ENCODE peak calls at places on chromosomes 11 and 22, in seven cellular contexts. D is K562, X is H1, S is HepG2, A is SK-N-SH, L is GM12892, J is GM12878. G is an unnamed sample.

GRCh38 chr22:31707519-31707918 is 42.4 kb downstream of the PRR14L start:
- DNase-seq in D (no peak), S (no peak), L (no peak), J (no peak), X (no peak), A (no peak), G (no peak)

GRCh38 chr11:115990004-115990447 is 485.8 kb upstream of the CADM1 start:
- DNase-seq in X (no peak), L (peak), S (no peak), D (peak), J (no peak), A (peak), G (no peak)

GRCh38 chr11:82995276-82995675 is 76.4 kb downstream of the RAB30 start:
- DNase-seq in J (no peak), X (no peak), D (no peak), L (no peak), S (no peak), A (no peak), G (no peak)

GRCh38 chr11:62614275-62614674 is 1.2 kb downstream of the ROM1 start:
- DNase-seq in L (no peak), A (no peak), J (no peak), X (no peak), S (peak), D (peak), G (no peak)

GRCh38 chr11:108524422-108524821 is 26.2 kb upstream of the POGLUT3 start:
- DNase-seq in L (no peak), J (no peak), D (no peak), S (no peak), A (no peak), X (no peak), G (no peak)

GRCh38 chr11:117172678-117173421 is 5.7 kb upstream of the SIDT2 start:
- DNase-seq in S (no peak), L (no peak), J (no peak), D (no peak), A (peak), X (no peak), G (no peak)

GRCh38 chr11:33256031-33256807 is 962 bp upstream of the HIPK3 start:
- DNase-seq in D (no peak), X (no peak), J (no peak), S (no peak), L (no peak), A (peak), G (no peak)

GRCh38 chr22:35648066-35649025 is at the start of gene APOL6:
- DNase-seq in X (no peak), A (no peak), J (peak), S (peak), D (no peak), L (no peak), G (peak)

GRCh38 chr11:110989734-110990133 is 255.8 kb upstream of the POU2AF2 start:
- DNase-seq in J (no peak), X (no peak), L (no peak), A (no peak), S (no peak), D (no peak), G (no peak)

GRCh38 chr22:28795932-28796856 is 4.2 kb downstream of the XBP1 start:
- DNase-seq in L (no peak), J (no peak), X (no peak), A (no peak), S (no peak), D (no peak), G (no peak)

GRCh38 chr11:68946416-68947090 is 34.2 kb downstream of the MRGPRD start:
- DNase-seq in D (no peak), L (no peak), J (no peak), X (no peak), A (peak), S (no peak), G (no peak)
- TF ChIP-seq TAF1 in D (no peak), L (no peak), J (no peak), X (no peak), A (no peak), S (no peak), G (no peak)

GRCh38 chr11:65425971-65426838 is 3.6 kb downstream of the NEAT1 start:
- DNase-seq in X (no peak), L (no peak), A (no peak), D (no peak), J (no peak), S (no peak), G (no peak)
- TF ChIP-seq TAF1 in X (no peak), L (no peak), A (no peak), D (peak), J (no peak), S (no peak), G (peak)

GRCh38 chr22:25672685-25673084 is 69.3 kb upstream of the MYO18B start:
- DNase-seq in A (no peak), S (no peak), X (no peak), J (no peak), D (no peak), L (no peak), G (no peak)

GRCh38 chr22:25666308-25666707 is 75.7 kb upstream of the MYO18B start:
- DNase-seq in J (no peak), X (no peak), L (no peak), A (no peak), S (peak), D (no peak), G (no peak)

GRCh38 chr22:25663654-25664053 is 78.3 kb upstream of the MYO18B start:
- DNase-seq in L (no peak), S (peak), D (no peak), A (no peak), X (no peak), J (no peak), G (no peak)

GRCh38 chr22:25673721-25674120 is 68.3 kb upstream of the MYO18B start:
- DNase-seq in X (no peak), A (no peak), L (no peak), D (no peak), J (no peak), S (no peak), G (no peak)

DNA sequence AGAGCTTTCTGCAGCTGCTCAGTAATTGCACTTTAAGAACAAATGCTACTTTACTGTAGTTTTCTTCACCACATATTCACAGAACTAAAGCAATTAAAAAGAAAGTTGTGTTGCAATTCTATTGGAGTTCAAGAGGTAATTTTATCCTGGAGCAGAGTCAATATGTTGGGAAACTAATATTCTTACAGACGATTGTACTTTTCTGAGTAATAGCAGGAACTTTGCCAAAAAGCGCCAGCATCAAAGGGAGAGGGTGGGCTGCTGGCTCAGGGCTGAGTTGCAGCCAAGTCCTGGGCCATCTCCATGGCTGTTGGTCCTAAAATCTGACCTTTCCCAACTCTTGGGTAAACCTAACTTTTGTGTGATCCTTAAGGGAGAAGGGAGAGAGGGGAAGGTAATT is 73.6 kb upstream of the MYO18B start:
- DNase-seq in X (no peak), D (no peak), A (peak), J (no peak), L (no peak), S (peak), G (no peak)
- TF ChIP-seq TAF1 in X (no peak), D (no peak), A (no peak), J (no peak), L (no peak), S (no peak), G (no peak)

GRCh38 chr22:48181168-48181955 is 1418.9 kb downstream of the TBC1D22A start:
- DNase-seq in L (no peak), J (no peak), D (no peak), A (no peak), S (no peak), X (no peak), G (no peak)

GRCh38 chr22:48179571-48180546 is 1417.4 kb downstream of the TBC1D22A start:
- DNase-seq in D (no peak), A (no peak), J (no peak), X (no peak), S (no peak), L (no peak), G (no peak)

GRCh38 chr22:48182896-48183805 is 1420.7 kb downstream of the TBC1D22A start:
- DNase-seq in D (no peak), L (no peak), S (no peak), A (no peak), X (no peak), J (no peak), G (no peak)

GRCh38 chr22:48180631-48181030 is 1418.2 kb downstream of the TBC1D22A start:
- DNase-seq in X (no peak), A (no peak), L (no peak), S (no peak), D (no peak), J (no peak), G (no peak)

GRCh38 chr22:48182036-48182435 is 1419.6 kb downstream of the TBC1D22A start:
- DNase-seq in D (no peak), A (no peak), X (no peak), J (no peak), L (no peak), S (no peak), G (no peak)
- TF ChIP-seq TAF1 in D (no peak), A (no peak), X (no peak), J (no peak), L (no peak), S (no peak), G (no peak)

GRCh38 chr11:36149538-36150242 is 139.5 kb downstream of the COMMD9 start:
- DNase-seq in A (peak), S (peak), L (peak), X (peak), J (peak), D (peak), G (peak)
- TF ChIP-seq TAF1 in A (no peak), S (no peak), L (no peak), X (no peak), J (no peak), D (no peak), G (no peak)

GRCh38 chr11:122215244-122215992 is 99.4 kb upstream of the BLID start:
- DNase-seq in S (peak), J (no peak), L (peak), X (peak), D (peak), A (peak), G (peak)

GRCh38 chr11:122214567-122214966 is 98.6 kb upstream of the BLID start:
- DNase-seq in J (no peak), L (no peak), S (no peak), A (no peak), X (no peak), D (no peak), G (no peak)

DNA sequence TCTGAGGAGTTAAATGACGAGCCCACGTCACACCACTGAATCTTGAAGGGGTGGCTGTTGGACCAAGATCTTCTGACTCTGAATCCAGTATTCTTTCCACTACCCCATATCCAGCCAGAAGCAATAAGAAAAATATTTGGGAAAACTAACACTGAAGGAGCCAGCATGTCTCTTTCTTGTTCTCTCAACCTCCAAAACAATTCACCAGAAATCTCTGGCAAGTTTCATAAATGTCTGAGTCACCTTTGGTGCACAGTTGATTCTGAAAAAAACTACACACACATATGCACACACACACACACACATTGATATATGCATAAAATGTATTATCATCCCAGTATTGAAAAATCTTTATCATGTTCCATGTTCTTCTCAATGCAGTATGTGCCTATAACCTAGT is 104.3 kb upstream of the BLID start:
- DNase-seq in D (no peak), J (no peak), A (no peak), L (no peak), S (no peak), X (no peak), G (no peak)
- TF ChIP-seq TAF1 in D (no peak), J (no peak), A (no peak), L (no peak), S (no peak), X (no peak), G (no peak)